ENCODE peak calls at places on chromosomes 13 and 19, in six cellular contexts. P, J, M, K, Q and C are unnamed samples.

GRCh38 chr19:44141191-44142013 is at the start of gene ZNF234:
- DNase-seq in P (peak), J (peak), M (peak), K (peak), Q (peak), C (peak)

GRCh38 chr13:97000295-97000925 is 6.1 kb upstream of the OXGR1 start:
- DNase-seq in P (peak), J (no peak), M (no peak), K (no peak), Q (peak), C (no peak)

GRCh38 chr13:112974676-112975075 is 5.7 kb downstream of the MCF2L start:
- DNase-seq in P (no peak), J (no peak), M (no peak), K (no peak), Q (no peak), C (no peak)

GRCh38 chr13:34863360-34864135 is 78.5 kb upstream of the NBEA start:
- DNase-seq in P (peak), J (no peak), M (peak), K (no peak), Q (peak), C (no peak)

GRCh38 chr13:36298535-36299068 is 988 bp upstream of the CCDC169 start:
- DNase-seq in P (no peak), J (peak), M (peak), K (peak), Q (peak), C (peak)

GRCh38 chr13:26600345-26600761 is 42.9 kb downstream of the WASF3 start:
- DNase-seq in P (peak), J (no peak), M (no peak), K (no peak), Q (peak), C (no peak)

GRCh38 chr13:99277629-99278028 is 19.4 kb upstream of the GPR18 start:
- DNase-seq in P (no peak), J (no peak), M (no peak), K (no peak), Q (no peak), C (no peak)

GRCh38 chr19:55082023-55082851 is 6.6 kb downstream of the EPS8L1 start:
- DNase-seq in P (peak), J (no peak), M (peak), K (peak), Q (peak), C (peak)

GRCh38 chr13:96091932-96092253 is 2.0 kb downstream of the HS6ST3 start:
- DNase-seq in P (no peak), J (no peak), M (peak), K (no peak), Q (no peak), C (no peak)

GRCh38 chr13:99941086-99941485 is 30.5 kb downstream of the ZIC5 start:
- DNase-seq in P (no peak), J (no peak), M (no peak), K (no peak), Q (no peak), C (no peak)

GRCh38 chr13:112510002-112510780 is 77.8 kb downstream of the TUBGCP3 start:
- DNase-seq in P (peak), J (peak), M (peak), K (peak), Q (peak), C (peak)

GRCh38 chr13:94706101-94706853 is 6.1 kb downstream of the SOX21 start:
- DNase-seq in P (no peak), J (no peak), M (no peak), K (no peak), Q (no peak), C (no peak)

GRCh38 chr19:7265963-7266362 is 28.3 kb downstream of the INSR start:
- DNase-seq in P (no peak), J (no peak), M (no peak), K (no peak), Q (no peak), C (no peak)

GRCh38 chr13:98965325-98965724 is 12.5 kb downstream of the DOCK9 start:
- DNase-seq in P (no peak), J (no peak), M (no peak), K (no peak), Q (no peak), C (no peak)

DNA sequence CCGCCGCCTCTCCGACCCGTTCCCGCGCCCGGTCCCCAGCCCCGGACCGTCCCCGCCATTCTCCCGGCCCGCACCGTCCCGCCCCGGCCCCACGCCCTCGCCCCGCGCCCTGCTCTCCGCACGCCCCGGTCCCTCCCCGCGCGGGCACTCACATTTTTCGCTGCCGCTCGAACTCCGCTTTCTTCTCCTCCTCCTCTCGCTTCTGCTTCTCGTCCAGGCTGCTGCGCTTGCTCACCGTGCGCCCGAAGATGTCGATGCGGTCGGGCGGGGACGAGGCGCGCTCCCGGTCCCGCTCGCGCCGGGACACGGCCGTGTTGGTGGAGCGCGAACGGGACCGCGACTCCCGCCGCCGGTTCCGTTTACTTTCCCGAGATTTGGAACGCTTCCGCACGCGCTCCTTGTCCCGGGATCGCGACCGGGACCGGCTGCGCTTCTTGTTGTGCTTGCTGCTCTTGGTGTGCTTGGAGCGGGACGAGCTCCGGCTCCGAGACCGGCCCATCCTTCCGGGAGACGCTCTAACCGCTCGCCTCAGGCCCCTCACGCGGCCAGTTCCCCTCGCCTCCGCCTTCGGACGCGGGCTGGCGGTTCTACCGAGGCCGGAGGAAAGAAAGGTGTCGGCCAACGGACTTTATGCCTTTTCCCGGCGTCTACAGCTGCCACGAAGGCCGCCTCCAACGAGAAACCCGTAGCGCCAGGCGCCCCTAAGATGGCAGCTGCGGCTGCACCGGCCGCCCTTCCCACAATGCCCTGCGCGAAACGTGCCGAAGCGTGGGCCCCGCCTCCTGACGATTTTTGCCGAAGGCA is at the start of gene ARGLU1:
- DNase-seq in P (peak), J (peak), M (peak), K (peak), Q (peak), C (peak)
- H2BK5ac ChIP-seq in P (peak), J (peak), M (peak), K (peak), Q (peak), C (peak)

GRCh38 chr13:38535271-38535670 is 151.6 kb upstream of the FREM2 start:
- DNase-seq in P (no peak), J (no peak), M (no peak), K (no peak), Q (no peak), C (no peak)
- H2BK15ac ChIP-seq in P (no peak), J (no peak), M (no peak), K (no peak), Q (no peak), C (no peak)

GRCh38 chr19:45770192-45771101 is 1.4 kb upstream of the SIX5 start:
- DNase-seq in P (peak), J (peak), M (peak), K (peak), Q (peak), C (peak)

GRCh38 chr19:45769054-45769782 is at the start of gene SIX5:
- DNase-seq in P (peak), J (peak), M (peak), K (peak), Q (peak), C (peak)

GRCh38 chr19:45768644-45769053 is 403 bp downstream of the SIX5 start:
- DNase-seq in P (peak), J (no peak), M (peak), K (peak), Q (peak), C (no peak)

GRCh38 chr19:45771331-45771933 is 2.4 kb upstream of the SIX5 start:
- DNase-seq in P (no peak), J (no peak), M (no peak), K (peak), Q (no peak), C (no peak)

DNA sequence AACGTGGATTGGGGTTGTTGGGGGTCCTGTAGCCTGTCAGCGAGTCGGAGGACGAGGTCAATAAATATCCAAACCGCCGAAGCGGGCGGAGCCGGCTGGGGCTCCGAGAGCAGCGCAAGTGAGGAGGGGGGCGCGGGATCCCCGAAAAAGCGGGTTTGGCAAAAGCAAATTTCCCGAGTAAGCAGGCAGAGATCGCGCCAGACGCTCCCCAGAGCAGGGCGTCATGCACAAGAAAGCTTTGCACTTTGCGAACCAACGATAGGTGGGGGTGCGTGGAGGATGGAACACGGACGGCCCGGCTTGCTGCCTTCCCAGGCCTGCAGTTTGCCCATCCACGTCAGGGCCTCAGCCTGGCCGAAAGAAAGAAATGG is 754 bp upstream of the SIX5 start:
- DNase-seq in P (peak), J (no peak), M (no peak), K (peak), Q (peak), C (no peak)
- H2BK5ac ChIP-seq in P (peak), J (peak), M (no peak), K (peak), Q (peak), C (no peak)

GRCh38 chr19:15991602-15992001 is 42.8 kb downstream of the OR10H4 start:
- DNase-seq in P (no peak), J (no peak), M (no peak), K (no peak), Q (no peak), C (no peak)
- H2BK15ac ChIP-seq in P (no peak), J (no peak), M (no peak), K (no peak), Q (no peak), C (no peak)

GRCh38 chr13:44240611-44241010 is 133.0 kb upstream of the SERP2 start:
- DNase-seq in P (no peak), J (no peak), M (no peak), K (no peak), Q (no peak), C (no peak)

GRCh38 chr13:44244288-44244687 is 129.3 kb upstream of the SERP2 start:
- DNase-seq in P (peak), J (no peak), M (no peak), K (no peak), Q (peak), C (no peak)

GRCh38 chr13:44238011-44238421 is 135.6 kb upstream of the SERP2 start:
- DNase-seq in P (peak), J (no peak), M (no peak), K (no peak), Q (peak), C (no peak)

GRCh38 chr13:44241638-44242037 is 132.0 kb upstream of the SERP2 start:
- DNase-seq in P (no peak), J (no peak), M (no peak), K (no peak), Q (no peak), C (no peak)

GRCh38 chr13:44243198-44243852 is 130.3 kb upstream of the SERP2 start:
- DNase-seq in P (peak), J (peak), M (peak), K (peak), Q (peak), C (peak)
- H2BK5ac ChIP-seq in P (no peak), J (no peak), M (no peak), K (no peak), Q (no peak), C (no peak)

GRCh38 chr19:33883869-33884519 is 87.3 kb downstream of the KCTD15 start:
- DNase-seq in P (no peak), J (no peak), M (peak), K (peak), Q (no peak), C (peak)
- H2BK15ac ChIP-seq in P (no peak), J (peak), M (no peak), K (peak), Q (no peak), C (no peak)

GRCh38 chr19:45456500-45456815 is 11.3 kb upstream of the FOSB start:
- DNase-seq in P (no peak), J (no peak), M (no peak), K (no peak), Q (no peak), C (no peak)
- H2BK5ac ChIP-seq in P (peak), J (no peak), M (no peak), K (peak), Q (no peak), C (no peak)

GRCh38 chr13:28347456-28348371 is 147.2 kb downstream of the FLT1 start:
- DNase-seq in P (no peak), J (no peak), M (peak), K (no peak), Q (no peak), C (no peak)
- H2BK15ac ChIP-seq in P (no peak), J (no peak), M (no peak), K (no peak), Q (no peak), C (no peak)